ENCODE peak calls at places on chromosome 1, in four cellular contexts. W is lower lobe of right lung, G is psoas muscle, N is H9. V is an unnamed sample.

GRCh38 chr1:159889821-159890252 is 10.1 kb downstream of the CFAP45 start:
- DNase-seq in W (no peak), G (no peak), N (no peak), V (no peak)

GRCh38 chr1:214192825-214193643 is 87.9 kb upstream of the SMYD2 start:
- DNase-seq in W (no peak), G (no peak), N (no peak), V (no peak)

GRCh38 chr1:244654284-244655038 is 1.5 kb downstream of the DESI2 start:
- DNase-seq in W (no peak), G (no peak), N (no peak), V (no peak)

GRCh38 chr1:89725016-89725380 is 92.1 kb downstream of the LRRC8C start:
- DNase-seq in W (no peak), G (no peak), N (no peak), V (no peak)

GRCh38 chr1:85571181-85571540 is 9.4 kb upstream of the CCN1 start:
- DNase-seq in W (no peak), G (no peak), N (no peak), V (no peak)

GRCh38 chr1:156052862-156053769 is 482 bp downstream of the UBQLN4 start:
- DNase-seq in W (peak; percentile 70), G (peak; percentile 75), N (peak; percentile 86), V (peak; percentile 93)

GRCh38 chr1:7595338-7595737 is 175.8 kb upstream of the VAMP3 start:
- DNase-seq in W (peak; percentile 21), G (no peak), N (no peak), V (peak; percentile 32)

GRCh38 chr1:68202239-68202832 is 30.0 kb downstream of the WLS start:
- DNase-seq in W (no peak), G (no peak), N (no peak), V (no peak)

GRCh38 chr1:220991959-220992704 is 112.9 kb downstream of the HLX start:
- DNase-seq in W (no peak), G (no peak), N (no peak), V (no peak)

GRCh38 chr1:72567511-72567910 is 285.2 kb upstream of the NEGR1 start:
- DNase-seq in W (no peak), G (no peak), N (no peak), V (no peak)

GRCh38 chr1:240539700-240540414 is 72.1 kb downstream of the GREM2 start:
- DNase-seq in W (no peak), G (no peak), N (no peak), V (no peak)

GRCh38 chr1:246989901-246990300 is 18.0 kb downstream of the ZNF695 start:
- DNase-seq in W (no peak), G (no peak), N (no peak), V (no peak)
- H3K9me3 ChIP-seq in W (peaks cover 88% of the 10 kb centered on the region), G (peaks cover 65% of the 10 kb centered on the region), N (peaks cover 71% of the 10 kb centered on the region), V (peaks cover 100% of the 10 kb centered on the region)

GRCh38 chr1:182400567-182400966 is at the start of gene TEDDM1:
- DNase-seq in W (no peak), G (no peak), N (no peak), V (no peak)

GRCh38 chr1:182392045-182393028 is 747 bp upstream of the GLUL start:
- DNase-seq in W (peak; percentile 78), G (no peak), N (no peak), V (peak; percentile 91)

GRCh38 chr1:182395911-182396310 is 4.3 kb upstream of the GLUL start:
- DNase-seq in W (no peak), G (no peak), N (no peak), V (no peak)

GRCh38 chr1:182394055-182394775 is 2.6 kb upstream of the GLUL start:
- DNase-seq in W (no peak), G (no peak), N (no peak), V (no peak)

DNA sequence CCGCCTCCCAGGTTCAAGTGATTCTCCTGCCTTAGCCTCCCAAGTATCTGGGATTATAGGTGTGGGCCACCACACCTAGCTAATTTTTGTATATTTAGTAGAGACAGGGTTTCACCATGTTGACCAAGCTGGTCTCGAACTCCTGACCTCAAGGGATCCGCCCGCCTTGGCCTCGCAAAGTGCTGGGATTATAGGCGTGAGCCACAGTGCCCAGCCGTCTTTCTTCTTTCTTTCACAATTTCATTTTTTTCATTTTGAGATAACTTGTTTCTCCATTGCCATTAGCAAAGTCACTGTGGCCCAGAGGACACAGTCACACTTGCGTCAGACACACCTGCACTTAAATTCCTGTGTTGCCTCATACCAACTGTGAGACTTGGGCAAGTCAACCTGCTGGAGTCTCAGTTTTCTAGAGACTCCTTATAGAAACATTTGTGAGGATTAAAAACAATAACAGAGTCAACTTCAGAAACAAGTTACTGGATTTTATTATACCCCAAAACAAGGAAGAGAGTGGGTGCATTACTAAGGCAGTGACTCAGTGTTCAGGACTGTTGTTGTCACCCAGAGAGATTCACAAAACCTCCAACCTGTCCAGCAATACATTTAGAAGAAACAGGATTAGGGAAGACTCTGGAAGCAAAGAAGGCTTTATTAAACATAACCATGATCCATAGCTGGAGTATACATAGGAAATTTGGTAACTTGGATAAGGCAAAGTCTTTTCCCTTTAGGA is 2.6 kb downstream of the TEDDM1 start:
- DNase-seq in W (peak; percentile 55), G (no peak), N (no peak), V (no peak)
- H3K27ac ChIP-seq in W (peak overlapping the region; percentile 44), G (peak overlapping the region; percentile 70), N (no peak overlapping the region), V (peak overlapping the region; percentile 68)

GRCh38 chr1:248373761-248374160 is 1.8 kb upstream of the OR2T6 start:
- DNase-seq in W (no peak), G (no peak), N (no peak), V (no peak)
- H3K9me3 ChIP-seq in W (no peaks in the 10 kb centered on the region), G (peaks cover 5% of the 10 kb centered on the region), N (peaks cover 87% of the 10 kb centered on the region), V (no peaks in the 10 kb centered on the region)

GRCh38 chr1:180953291-180953747 is 40.6 kb downstream of the KIAA1614 start:
- DNase-seq in W (no peak), G (peak; percentile 79), N (no peak), V (peak; percentile 75)

GRCh38 chr1:180952657-180953013 is 39.9 kb downstream of the KIAA1614 start:
- DNase-seq in W (no peak), G (no peak), N (no peak), V (peak; percentile 62)

GRCh38 chr1:180953791-180954721 is 41.4 kb downstream of the KIAA1614 start:
- DNase-seq in W (peak; percentile 65), G (peak; percentile 78), N (no peak), V (peak; percentile 87)

GRCh38 chr1:180956028-180956640 is 43.4 kb downstream of the KIAA1614 start:
- DNase-seq in W (no peak), G (peak; percentile 66), N (no peak), V (peak; percentile 63)

DNA sequence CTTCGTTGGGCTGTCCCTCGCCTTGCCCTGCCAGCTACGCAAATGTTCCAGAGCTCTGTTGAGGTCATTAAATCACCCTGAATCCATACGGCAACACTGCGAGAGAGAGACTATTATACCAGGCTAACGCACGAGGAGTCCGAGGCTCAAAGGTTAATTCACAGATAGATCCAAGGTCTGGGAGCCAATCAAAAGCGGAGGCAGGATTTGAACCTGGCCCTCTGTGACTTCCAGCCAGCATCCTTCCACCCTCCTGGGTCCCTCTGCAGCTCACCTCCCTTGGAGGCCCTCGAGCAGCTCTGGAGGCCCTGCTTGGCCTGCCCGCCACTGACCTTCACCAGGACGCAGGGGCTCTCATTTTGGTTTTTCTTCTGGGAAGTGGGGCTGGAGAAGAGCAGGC is 42.1 kb downstream of the KIAA1614 start:
- DNase-seq in W (no peak), G (no peak), N (no peak), V (peak; percentile 37)
- H3K27ac ChIP-seq in W (no peak overlapping the region), G (peak overlapping the region; percentile 23), N (no peak overlapping the region), V (no peak overlapping the region)

DNA sequence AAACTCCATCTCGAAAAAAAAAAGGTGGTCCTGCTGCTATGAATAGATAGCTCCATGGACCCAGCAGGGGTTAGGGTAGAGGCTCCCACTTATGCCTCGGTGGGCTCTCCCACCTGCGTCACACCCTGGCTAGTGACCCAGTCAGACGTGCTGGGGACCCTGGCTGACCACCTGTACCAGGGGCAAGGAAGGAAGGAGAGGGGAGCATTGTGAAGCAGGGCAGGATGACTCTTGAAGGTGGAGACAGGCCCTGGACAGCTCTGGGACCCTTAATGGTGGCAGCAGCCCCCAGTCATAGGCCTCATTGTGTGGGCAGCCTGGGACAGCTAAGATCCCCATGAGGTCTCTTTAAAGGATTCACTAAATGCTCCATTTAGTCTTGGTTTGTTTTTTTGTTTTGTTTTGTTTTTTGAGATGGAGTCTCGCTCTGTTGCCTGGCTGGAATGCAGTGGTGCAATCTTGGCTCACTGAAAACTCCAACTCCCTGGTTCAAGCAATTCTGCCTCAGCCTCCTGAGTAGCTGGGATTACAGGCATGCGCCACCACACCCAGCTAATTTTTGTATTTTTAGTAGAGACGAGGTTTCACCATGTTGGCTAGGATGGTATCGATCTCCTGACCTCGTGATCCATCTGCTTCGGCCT is 10.4 kb upstream of the SNAPIN start:
- DNase-seq in W (no peak), G (no peak), N (no peak), V (no peak)
- H3K9me3 ChIP-seq in W (no peaks in the 10 kb centered on the region), G (no peaks in the 10 kb centered on the region), N (no peaks in the 10 kb centered on the region), V (no peaks in the 10 kb centered on the region)

DNA sequence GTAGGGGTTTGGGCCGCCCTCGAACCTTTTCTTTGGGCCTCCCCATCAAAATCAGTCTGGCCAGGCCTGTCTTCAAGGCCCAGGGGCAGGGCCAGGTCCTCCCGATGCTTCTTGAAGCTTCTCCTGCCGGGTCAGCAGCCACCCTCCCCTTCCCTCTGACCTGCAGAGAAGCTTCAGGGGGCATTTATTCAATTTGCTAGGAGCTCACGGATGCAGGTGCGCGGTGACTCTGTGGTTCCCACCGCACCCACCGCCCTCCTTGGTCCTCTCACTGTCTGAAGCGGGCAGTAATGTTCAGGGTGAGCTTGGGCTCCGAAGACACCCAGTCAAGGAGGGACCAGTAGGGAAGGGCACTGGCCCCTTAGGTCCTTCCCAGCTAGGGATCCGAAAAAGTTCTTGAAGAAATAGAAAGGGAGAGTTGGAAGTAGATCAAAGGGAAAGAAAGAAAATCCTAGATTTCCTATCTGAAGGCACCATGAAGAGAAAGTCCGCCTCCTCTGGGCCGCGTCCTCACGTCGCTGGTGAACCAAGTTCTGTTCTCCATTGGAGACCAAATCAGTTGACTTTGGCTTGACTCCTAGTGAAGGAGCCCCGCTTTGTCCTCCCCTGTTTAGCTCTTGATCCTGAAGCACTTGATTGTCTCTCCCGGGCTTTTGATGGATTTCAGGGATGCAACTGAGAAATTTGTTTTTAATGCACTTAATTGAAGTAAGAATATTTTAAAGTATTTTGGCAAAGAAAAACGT is 8.7 kb upstream of the RNU1-2 start:
- DNase-seq in W (no peak), G (no peak), N (no peak), V (no peak)
- H3K27ac ChIP-seq in W (no peak overlapping the region), G (no peak overlapping the region), N (no peak overlapping the region), V (no peak overlapping the region)